ENCODE peak calls at places on chromosomes 12 and 14, in ten cellular contexts. J, Z, F, V, S, G, H, E, K and R are unnamed samples.

GRCh38 chr12:130832561-130833209 is 6.4 kb downstream of the STX2 start:
- DNase-seq in J (peak), Z (peak), F (peak), V (peak), S (no peak), G (peak), H (no peak), E (peak), K (peak), R (no peak)

GRCh38 chr12:105982022-105982421 is 156.7 kb downstream of the NUAK1 start:
- DNase-seq in J (no peak), Z (no peak), F (no peak), V (no peak), S (no peak), G (no peak), H (no peak), E (no peak), K (no peak), R (no peak)

GRCh38 chr12:15788266-15789214 is 648 bp downstream of the EPS8 start:
- DNase-seq in J (no peak), Z (no peak), F (peak), V (peak), S (peak), G (peak), H (no peak), E (peak), K (peak), R (peak)

GRCh38 chr14:65476290-65476941 is 63.9 kb downstream of the FUT8 start:
- DNase-seq in J (no peak), Z (no peak), F (no peak), V (no peak), S (no peak), G (no peak), H (no peak), E (no peak), K (no peak), R (peak)

GRCh38 chr14:59028476-59029202 is 159.8 kb upstream of the DAAM1 start:
- DNase-seq in J (peak), Z (no peak), F (peak), V (peak), S (peak), G (peak), H (no peak), E (peak), K (peak), R (peak)

GRCh38 chr12:96354326-96354725 is 45.9 kb downstream of the CDK17 start:
- DNase-seq in J (no peak), Z (no peak), F (peak), V (no peak), S (no peak), G (peak), H (no peak), E (no peak), K (peak), R (no peak)

GRCh38 chr14:58587271-58587670 is 50.5 kb upstream of the DACT1 start:
- DNase-seq in J (no peak), Z (no peak), F (no peak), V (no peak), S (peak), G (no peak), H (no peak), E (peak), K (peak), R (no peak)

GRCh38 chr12:25840678-25841077 is 117.8 kb upstream of the RASSF8 start:
- DNase-seq in J (no peak), Z (no peak), F (no peak), V (no peak), S (peak), G (no peak), H (no peak), E (peak), K (peak), R (no peak)

GRCh38 chr12:104975621-104976343 is 10.3 kb upstream of the NOPCHAP1 start:
- DNase-seq in J (no peak), Z (no peak), F (peak), V (no peak), S (peak), G (peak), H (no peak), E (peak), K (peak), R (no peak)

GRCh38 chr12:45464699-45465098 is 248.8 kb downstream of the ANO6 start:
- DNase-seq in J (no peak), Z (no peak), F (no peak), V (no peak), S (no peak), G (peak), H (no peak), E (no peak), K (no peak), R (no peak)

GRCh38 chr12:19965196-19966038 is 402.9 kb upstream of the PDE3A start:
- DNase-seq in J (no peak), Z (no peak), F (no peak), V (no peak), S (no peak), G (no peak), H (no peak), E (no peak), K (no peak), R (no peak)

GRCh38 chr14:59101441-59101840 is 87.0 kb upstream of the DAAM1 start:
- DNase-seq in J (no peak), Z (no peak), F (no peak), V (no peak), S (peak), G (no peak), H (no peak), E (no peak), K (peak), R (no peak)

GRCh38 chr12:132168311-132169031 is 24.2 kb downstream of the NOC4L start:
- DNase-seq in J (no peak), Z (no peak), F (no peak), V (no peak), S (no peak), G (no peak), H (no peak), E (no peak), K (no peak), R (no peak)

GRCh38 chr12:47164730-47165439 is 85.1 kb upstream of the AMIGO2 start:
- DNase-seq in J (no peak), Z (no peak), F (no peak), V (no peak), S (peak), G (no peak), H (no peak), E (peak), K (peak), R (no peak)

GRCh38 chr12:128078311-128078851 is 188.6 kb upstream of the TMEM132C start:
- DNase-seq in J (no peak), Z (no peak), F (no peak), V (no peak), S (peak), G (no peak), H (no peak), E (peak), K (no peak), R (no peak)

GRCh38 chr14:97280526-97280925 is 483.3 kb downstream of the VRK1 start:
- DNase-seq in J (no peak), Z (no peak), F (no peak), V (no peak), S (peak), G (no peak), H (no peak), E (no peak), K (no peak), R (no peak)

GRCh38 chr14:103887170-103887501 is 39.8 kb upstream of the PPP1R13B start:
- DNase-seq in J (no peak), Z (no peak), F (no peak), V (no peak), S (no peak), G (no peak), H (no peak), E (no peak), K (no peak), R (no peak)

GRCh38 chr12:32115404-32116104 is 8.9 kb downstream of the BICD1 start:
- DNase-seq in J (no peak), Z (no peak), F (peak), V (peak), S (peak), G (peak), H (no peak), E (peak), K (peak), R (peak)

GRCh38 chr12:52561880-52562449 is 9.0 kb upstream of the KRT71 start:
- DNase-seq in J (no peak), Z (no peak), F (no peak), V (peak), S (peak), G (no peak), H (no peak), E (no peak), K (no peak), R (peak)

GRCh38 chr12:109949089-109949488 is 47.1 kb downstream of the GIT2 start:
- DNase-seq in J (no peak), Z (no peak), F (no peak), V (peak), S (peak), G (no peak), H (no peak), E (peak), K (peak), R (no peak)